ENCODE peak calls at places on chromosomes 5 and 9, in four cellular contexts. Q is osteoblast, A is Peyer's patch, V is heart left ventricle. B is an unnamed sample. For H3K27me3, the result is how much of the 10 kb centered on the place peaks cover.

GRCh38 chr5:180563994-180564393 is 27.3 kb downstream of the SCGB3A1 start:
- DNase-seq in Q (no peak), A (no peak), V (no peak), B (no peak)

GRCh38 chr5:134162592-134162991 is 14.2 kb downstream of the SKP1 start:
- DNase-seq in V (no peak), Q (no peak), A (no peak), B (no peak)

GRCh38 chr5:142386151-142387021 is 61.6 kb upstream of the SPRY4 start:
- DNase-seq in A (no peak), V (no peak), Q (no peak), B (no peak)

GRCh38 chr9:22041792-22042191 is 32.7 kb upstream of the CDKN2B start:
- DNase-seq in Q (no peak), V (no peak), A (no peak), B (no peak)

GRCh38 chr5:26872337-26872736 is 166.0 kb downstream of the CDH9 start:
- DNase-seq in Q (no peak), A (no peak), V (no peak), B (no peak)

GRCh38 chr9:38359297-38359653 is 33.2 kb upstream of the ALDH1B1 start:
- DNase-seq in A (no peak), Q (no peak), V (no peak), B (no peak)

GRCh38 chr5:20241351-20241750 is 253.4 kb upstream of the CDH18 start:
- DNase-seq in V (no peak), A (no peak), Q (no peak), B (no peak)

GRCh38 chr5:130333089-130333488 is 428.8 kb downstream of the CHSY3 start:
- DNase-seq in Q (no peak), V (no peak), A (no peak), B (no peak)

GRCh38 chr9:110745656-110746055 is 77.1 kb downstream of the MUSK start:
- DNase-seq in Q (no peak), V (no peak), A (no peak), B (no peak)

GRCh38 chr5:68290260-68290674 is 74.7 kb downstream of the PIK3R1 start:
- DNase-seq in V (peak), A (no peak), Q (peak), B (no peak)

GRCh38 chr5:90055831-90056328 is 353.7 kb downstream of the CETN3 start:
- DNase-seq in Q (peak), V (no peak), A (no peak), B (no peak)

GRCh38 chr9:98642661-98643312 is 65.9 kb downstream of the GABBR2 start:
- DNase-seq in Q (no peak), V (no peak), A (no peak), B (peak)

GRCh38 chr9:28651050-28651722 is 1077.9 kb upstream of the C9orf72 start:
- DNase-seq in V (no peak), Q (no peak), A (no peak), B (no peak)

GRCh38 chr5:139180850-139181785 is 17.1 kb downstream of the SIL1 start:
- DNase-seq in V (no peak), A (no peak), Q (no peak), B (no peak)

GRCh38 chr5:77628840-77629552 is 9.5 kb downstream of the OTP start:
- DNase-seq in V (no peak), Q (peak), A (no peak), B (peak)

GRCh38 chr9:91186311-91187101 is 175.2 kb downstream of the AUH start:
- DNase-seq in V (peak), A (peak), Q (no peak), B (no peak)

GRCh38 chr9:134680393-134681060 is 38.9 kb downstream of the COL5A1 start:
- DNase-seq in Q (peak), A (peak), V (no peak), B (no peak)

GRCh38 chr9:136695955-136696354 is 8.7 kb upstream of the AGPAT2 start:
- DNase-seq in A (no peak), V (no peak), Q (no peak), B (no peak)

GRCh38 chr9:124511891-124512805 is 4.9 kb upstream of the NR5A1 start:
- DNase-seq in Q (peak), A (peak), V (no peak), B (peak)

DNA sequence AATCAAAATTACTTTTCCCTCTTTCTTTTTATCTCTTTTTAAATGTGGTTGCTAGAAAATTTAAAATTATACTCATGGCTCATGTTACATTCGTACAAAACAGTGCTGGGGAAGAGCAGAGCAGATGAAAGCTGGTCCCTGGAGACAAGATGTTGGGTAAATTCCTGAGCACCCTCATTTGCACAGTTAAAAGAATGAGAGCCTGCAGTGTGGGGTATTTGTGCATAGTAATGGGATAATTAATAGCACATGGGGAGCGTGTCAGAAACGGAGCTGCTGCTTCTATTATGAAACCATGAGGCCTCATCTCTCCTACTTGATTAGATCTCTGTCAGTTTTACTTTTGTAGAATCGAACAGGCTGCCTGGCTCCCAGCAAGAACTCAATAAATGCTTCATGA is 177.1 kb upstream of the TUT7 start:
- DNase-seq in Q (no peak), V (no peak), A (no peak), B (no peak)
- H3K4me3 ChIP-seq in Q (no peak), V (no peak), A (no peak), B (no peak)

DNA sequence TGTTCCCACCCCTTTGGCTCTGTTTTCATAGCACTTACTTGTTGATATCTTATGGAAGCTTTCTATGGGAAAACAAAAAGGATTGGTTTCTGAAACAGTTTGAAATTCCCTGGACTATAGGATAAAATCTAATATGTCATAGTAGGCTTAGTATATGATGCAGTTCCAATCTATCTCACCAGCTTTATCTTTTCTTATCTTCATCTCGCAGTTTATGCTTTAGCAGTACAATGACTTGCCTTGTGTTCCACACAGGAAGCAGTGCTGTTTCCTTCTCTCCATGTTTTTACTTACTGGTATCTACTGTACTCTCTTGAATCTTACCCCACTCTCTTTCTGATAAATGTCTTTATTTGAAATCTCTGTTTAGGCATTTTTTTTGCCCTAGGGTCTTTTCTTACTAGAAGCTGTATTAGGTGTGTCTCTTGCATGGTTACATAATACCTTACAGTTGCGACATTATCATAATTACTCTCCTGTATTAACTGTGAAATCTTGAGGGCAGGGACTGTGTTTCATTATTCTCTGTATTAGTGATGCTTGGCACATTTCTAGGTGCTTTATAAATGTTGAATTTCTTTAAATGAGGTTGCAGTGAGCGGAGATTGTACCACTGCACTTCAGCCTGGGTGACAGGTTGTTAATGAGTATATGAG is 76.3 kb downstream of the FOCAD start:
- DNase-seq in Q (no peak), V (no peak), A (no peak), B (no peak)
- H3K27me3 ChIP-seq in Q (under half), V (under half), A (under half), B (under half)

GRCh38 chr9:32344551-32345182 is 39.8 kb upstream of the ACO1 start:
- DNase-seq in V (no peak), A (no peak), Q (no peak), B (peak)
- H3K4me3 ChIP-seq in V (no peak), A (peak), Q (peak), B (no peak)

DNA sequence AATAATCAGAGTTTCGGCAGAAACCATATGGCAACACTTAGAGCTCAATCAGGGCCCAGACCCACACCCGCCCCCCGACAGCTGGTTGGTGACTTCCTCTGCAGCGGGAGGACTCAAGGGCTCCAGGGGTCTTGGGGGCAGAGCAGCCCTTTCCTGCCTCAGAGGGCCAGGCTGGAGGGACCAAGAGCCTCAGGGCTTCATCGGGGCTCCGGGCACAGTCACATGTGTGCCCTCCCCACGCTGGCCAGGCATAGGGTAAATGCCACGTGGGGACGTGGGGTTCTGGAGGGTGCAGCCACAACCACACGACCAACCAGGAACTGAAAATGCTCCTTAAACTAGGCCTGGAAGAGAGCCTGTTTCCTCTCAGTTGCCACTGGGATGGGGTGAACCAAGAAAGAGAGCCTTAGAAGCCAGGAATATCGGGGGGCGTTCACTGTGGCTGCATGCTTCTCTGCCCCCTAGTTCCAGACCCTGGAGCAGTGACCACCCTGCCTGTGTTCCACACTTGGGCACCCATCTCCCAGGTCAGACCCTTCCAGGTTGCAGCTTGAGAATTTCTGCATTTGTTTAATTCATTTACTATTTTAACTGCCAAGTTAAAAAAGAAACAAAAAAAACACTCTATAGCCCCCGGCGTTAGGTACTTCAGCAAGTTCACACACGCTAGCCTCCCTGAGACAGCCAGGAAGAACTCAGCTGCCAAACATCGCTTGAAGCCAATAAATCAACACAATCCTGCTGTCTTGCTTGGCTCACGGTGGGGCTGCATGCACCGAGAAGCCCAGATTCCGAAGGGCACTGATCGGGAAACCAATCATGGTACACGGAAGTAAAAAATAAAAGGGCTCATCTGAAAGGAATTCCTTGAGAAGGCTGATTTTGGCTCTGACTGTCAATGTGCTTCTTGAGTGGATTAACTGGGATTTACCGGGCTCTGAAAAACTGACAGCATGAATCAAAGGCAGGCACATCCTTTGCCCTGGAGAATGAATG is 56.1 kb upstream of the PHYKPL start:
- DNase-seq in A (peak), Q (peak), V (no peak), B (no peak)
- H3K27me3 ChIP-seq in A (under half), Q (under half), V (under half), B (under half)

DNA sequence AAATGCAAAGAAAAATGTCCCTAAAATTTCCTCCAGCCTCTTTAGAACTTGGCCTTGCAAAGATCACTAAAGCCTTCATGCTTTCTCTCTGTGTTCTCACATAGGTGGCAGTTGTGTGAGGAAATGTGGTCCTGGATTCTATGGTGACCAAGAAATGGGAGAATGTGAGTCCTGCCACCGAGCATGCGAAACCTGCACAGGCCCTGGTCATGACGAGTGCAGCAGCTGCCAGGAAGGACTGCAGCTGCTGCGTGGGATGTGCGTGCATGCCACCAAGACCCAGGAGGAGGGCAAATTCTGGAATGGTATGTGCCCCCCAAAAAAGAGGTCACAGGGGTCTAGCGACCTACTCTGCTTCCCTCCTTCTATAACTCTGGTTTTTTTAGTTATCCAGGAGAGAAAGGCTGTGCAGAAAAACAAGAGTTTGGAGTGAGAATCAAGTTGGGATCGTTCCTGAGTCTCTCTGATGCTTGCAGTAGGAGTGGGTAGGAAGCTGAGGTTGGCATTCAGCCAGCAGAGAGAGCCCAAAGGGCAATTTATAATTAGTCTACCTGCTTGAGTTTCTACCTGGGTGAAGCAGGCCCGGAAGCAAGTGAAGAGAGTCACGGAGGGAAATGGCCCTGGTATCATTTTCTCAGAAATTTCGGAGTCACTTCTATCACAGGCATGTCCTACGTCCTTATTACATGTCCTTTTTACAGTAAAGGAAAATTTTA is 97.5 kb downstream of the RFK start:
- DNase-seq in A (no peak), V (no peak), Q (peak), B (no peak)
- H3K4me3 ChIP-seq in A (no peak), V (no peak), Q (no peak), B (no peak)

GRCh38 chr9:131365546-131365945 is 28.3 kb upstream of the PRRC2B start:
- DNase-seq in A (no peak), V (no peak), Q (no peak), B (no peak)
- H3K27me3 ChIP-seq in A (under half), V (under half), Q (under half), B (under half)